ENCODE peak calls at places on chromosomes 11 and 22, in nine cellular contexts. W is HCT116, Z is fibroblast of lung, Y is OCI-LY7, S is mammary epithelial cell, H is H9, M is IMR-90, B is K562, T is Karpas-422. I is an unnamed sample.

GRCh38 chr11:95507794-95508193 is 276.8 kb upstream of the SESN3 start:
- DNase-seq in S (no peak), W (no peak), Z (no peak), Y (no peak), H (no peak), M (no peak), B (peak), T (no peak), I (no peak)

GRCh38 chr11:18091731-18092130 is 14.2 kb downstream of the SAAL1 start:
- DNase-seq in W (no peak), B (no peak), T (no peak), S (peak), H (no peak), Z (no peak), M (peak), Y (no peak), I (no peak)

GRCh38 chr22:23518381-23519187 is 61.5 kb downstream of the IGLL1 start:
- DNase-seq in Z (no peak), T (no peak), Y (no peak), H (no peak), S (no peak), B (no peak), W (no peak), M (no peak), I (no peak)

GRCh38 chr11:64632237-64632636 is 41.2 kb downstream of the SLC22A12 start:
- DNase-seq in Z (no peak), M (no peak), Y (no peak), T (no peak), B (no peak), H (no peak), S (no peak), W (no peak), I (no peak)

GRCh38 chr11:116510166-116510565 is 262.6 kb downstream of the BUD13 start:
- DNase-seq in B (no peak), S (no peak), T (no peak), Z (no peak), H (no peak), W (no peak), M (no peak), Y (no peak), I (no peak)

GRCh38 chr22:19419464-19420178 is 11.9 kb downstream of the HIRA start:
- DNase-seq in B (peak), H (no peak), T (no peak), Y (peak), Z (no peak), W (no peak), M (peak), S (peak), I (no peak)

GRCh38 chr11:74669311-74670160 is 61.7 kb downstream of the CHRDL2 start:
- DNase-seq in H (no peak), S (no peak), Z (no peak), B (no peak), T (no peak), W (no peak), Y (no peak), M (no peak), I (no peak)

GRCh38 chr11:62500066-62501035 is 46.3 kb downstream of the AHNAK start:
- DNase-seq in T (no peak), M (no peak), Y (no peak), Z (no peak), H (peak), S (peak), B (peak), W (peak), I (peak)

GRCh38 chr11:34721646-34722045 is 100.8 kb downstream of the EHF start:
- DNase-seq in M (peak), S (peak), Z (peak), Y (no peak), H (no peak), T (no peak), W (no peak), B (no peak), I (no peak)

GRCh38 chr11:109733245-109733644 is 311.3 kb downstream of the C11orf87 start:
- DNase-seq in Y (no peak), Z (peak), W (no peak), T (no peak), S (peak), H (no peak), M (peak), B (no peak), I (no peak)

GRCh38 chr22:29011200-29011867 is 50.3 kb downstream of the C22orf31 start:
- DNase-seq in T (no peak), H (no peak), S (no peak), Y (no peak), Z (no peak), M (no peak), W (no peak), B (no peak), I (no peak)

GRCh38 chr11:75560644-75561043 is 1.4 kb upstream of the SERPINH1 start:
- DNase-seq in T (no peak), S (no peak), M (peak), Y (no peak), H (no peak), Z (no peak), W (no peak), B (no peak), I (no peak)

GRCh38 chr22:37225481-37225880 is 13.2 kb upstream of the SSTR3 start:
- DNase-seq in W (no peak), S (no peak), B (no peak), H (no peak), Z (no peak), Y (peak), M (no peak), T (peak), I (no peak)

GRCh38 chr11:100939581-100939980 is 190.0 kb downstream of the PGR start:
- DNase-seq in Z (peak), T (no peak), Y (no peak), B (no peak), S (no peak), H (no peak), M (no peak), W (no peak), I (no peak)

GRCh38 chr22:21873619-21874018 is 6.2 kb upstream of the MAPK1 start:
- DNase-seq in T (no peak), Z (no peak), Y (no peak), H (no peak), B (no peak), W (no peak), M (no peak), S (no peak), I (no peak)

GRCh38 chr11:10538924-10539323 is 2.1 kb downstream of the RNF141 start:
- DNase-seq in T (no peak), Z (no peak), S (no peak), H (no peak), Y (no peak), W (no peak), M (no peak), B (no peak), I (no peak)
- H2AFZ ChIP-seq in T (no peak), Z (no peak), S (no peak), H (no peak), Y (no peak), W (no peak), M (no peak), B (no peak), I (no peak)

DNA sequence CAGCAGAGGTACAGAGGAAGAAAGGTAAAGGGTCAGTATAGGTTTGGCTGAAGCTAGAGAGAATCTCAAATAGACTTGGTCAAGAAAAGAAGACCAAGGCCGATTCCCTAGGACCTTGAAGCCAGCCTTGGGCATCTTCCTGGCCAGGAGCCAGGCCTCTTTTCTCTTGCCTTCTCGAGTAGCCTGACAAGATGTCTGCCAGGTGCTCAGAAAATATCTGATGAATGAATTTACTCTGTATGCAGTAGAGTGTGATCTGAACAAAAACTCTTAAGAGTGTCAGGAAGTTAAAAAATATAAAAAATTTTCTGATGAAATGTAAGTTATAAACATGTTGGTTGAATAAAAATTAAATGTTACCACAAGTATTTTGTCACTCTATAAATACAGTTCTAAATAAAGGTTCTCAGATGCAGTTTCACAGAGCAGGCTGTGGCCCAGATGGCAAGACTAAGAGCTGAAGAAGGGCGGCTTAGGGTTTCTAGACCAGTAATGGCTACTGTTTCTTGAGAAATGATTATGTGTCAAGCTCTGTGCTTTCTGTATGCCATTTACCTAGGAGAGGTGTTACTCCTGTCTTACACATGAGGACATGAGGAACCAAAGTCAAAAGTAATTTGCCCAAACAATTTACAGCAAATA is 98.1 kb downstream of the ATXN10 start:
- DNase-seq in B (no peak), S (no peak), W (no peak), Y (peak), Z (peak), M (peak), T (peak), H (no peak), I (no peak)
- H3K4me2 ChIP-seq in B (no peak), S (no peak), W (no peak), Y (peak), Z (no peak), M (no peak), T (peak), H (no peak), I (no peak)

DNA sequence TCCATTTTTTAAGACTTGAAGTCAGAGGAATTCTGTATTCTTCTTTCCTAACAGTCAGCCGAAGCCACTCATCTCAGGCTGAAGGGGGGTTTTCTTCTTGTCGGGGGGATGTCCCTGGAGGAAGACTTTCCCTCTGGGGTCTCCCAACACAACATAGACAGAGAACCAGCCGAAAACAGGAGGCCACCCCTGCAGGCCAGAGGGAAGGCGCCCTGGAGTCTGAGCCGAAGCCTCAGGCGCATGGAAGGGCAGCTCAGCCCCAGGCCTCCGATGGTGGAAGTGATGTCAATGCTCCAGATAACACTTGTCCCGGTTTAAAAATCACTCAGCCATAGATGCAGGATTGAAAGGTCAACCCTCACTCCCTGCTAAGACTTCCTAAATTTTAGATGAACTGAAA is 1393.0 kb downstream of the TBC1D22A start:
- DNase-seq in Z (no peak), H (no peak), M (no peak), T (no peak), B (no peak), S (no peak), Y (no peak), W (no peak), I (no peak)
- H2AFZ ChIP-seq in Z (no peak), H (no peak), M (no peak), T (no peak), B (no peak), S (no peak), Y (no peak), W (no peak), I (no peak)

GRCh38 chr22:39151329-39151975 is 1.0 kb downstream of the CBX7 start:
- DNase-seq in T (no peak), B (no peak), S (no peak), Y (no peak), M (no peak), W (no peak), H (peak), Z (no peak), I (no peak)

GRCh38 chr22:39152511-39153219 is at the start of gene CBX7:
- DNase-seq in S (peak), M (peak), Y (peak), Z (peak), B (peak), W (peak), T (peak), H (peak), I (peak)

GRCh38 chr22:39150848-39151215 is 1.6 kb downstream of the CBX7 start:
- DNase-seq in S (no peak), W (no peak), Y (no peak), M (no peak), Z (no peak), B (no peak), H (no peak), T (no peak), I (no peak)

GRCh38 chr22:39153220-39153860 is 860 bp upstream of the CBX7 start:
- DNase-seq in Z (no peak), B (no peak), M (no peak), Y (no peak), S (no peak), H (peak), T (no peak), W (no peak), I (no peak)

GRCh38 chr22:39152024-39152510 is 413 bp downstream of the CBX7 start:
- DNase-seq in W (no peak), M (no peak), Z (no peak), H (no peak), T (no peak), S (no peak), B (no peak), Y (no peak), I (no peak)
- H3K4me2 ChIP-seq in W (peak), M (peak), Z (peak), H (peak), T (peak), S (peak), B (peak), Y (peak), I (peak)

GRCh38 chr22:25069758-25070461 is 117.4 kb downstream of the KIAA1671 start:
- DNase-seq in T (no peak), W (no peak), M (no peak), Z (no peak), H (no peak), B (no peak), S (no peak), Y (no peak), I (no peak)
- H2AFZ ChIP-seq in T (no peak), W (no peak), M (peak), Z (no peak), H (no peak), B (no peak), S (no peak), Y (no peak), I (no peak)

GRCh38 chr11:119372260-119373058 is 9.0 kb downstream of the USP2 start:
- DNase-seq in B (no peak), T (no peak), H (peak), S (no peak), Z (no peak), W (no peak), Y (no peak), M (no peak), I (no peak)

GRCh38 chr11:119369035-119369925 is 12.2 kb downstream of the USP2 start:
- DNase-seq in B (no peak), W (no peak), S (no peak), T (no peak), M (no peak), Y (peak), H (no peak), Z (no peak), I (no peak)

GRCh38 chr11:119371778-119372182 is 9.7 kb downstream of the USP2 start:
- DNase-seq in T (peak), S (no peak), Y (peak), M (no peak), B (no peak), W (no peak), Z (no peak), H (peak), I (peak)

GRCh38 chr11:119371067-119371601 is 10.4 kb downstream of the USP2 start:
- DNase-seq in Y (no peak), M (no peak), Z (no peak), H (no peak), S (no peak), T (no peak), B (no peak), W (no peak), I (no peak)

DNA sequence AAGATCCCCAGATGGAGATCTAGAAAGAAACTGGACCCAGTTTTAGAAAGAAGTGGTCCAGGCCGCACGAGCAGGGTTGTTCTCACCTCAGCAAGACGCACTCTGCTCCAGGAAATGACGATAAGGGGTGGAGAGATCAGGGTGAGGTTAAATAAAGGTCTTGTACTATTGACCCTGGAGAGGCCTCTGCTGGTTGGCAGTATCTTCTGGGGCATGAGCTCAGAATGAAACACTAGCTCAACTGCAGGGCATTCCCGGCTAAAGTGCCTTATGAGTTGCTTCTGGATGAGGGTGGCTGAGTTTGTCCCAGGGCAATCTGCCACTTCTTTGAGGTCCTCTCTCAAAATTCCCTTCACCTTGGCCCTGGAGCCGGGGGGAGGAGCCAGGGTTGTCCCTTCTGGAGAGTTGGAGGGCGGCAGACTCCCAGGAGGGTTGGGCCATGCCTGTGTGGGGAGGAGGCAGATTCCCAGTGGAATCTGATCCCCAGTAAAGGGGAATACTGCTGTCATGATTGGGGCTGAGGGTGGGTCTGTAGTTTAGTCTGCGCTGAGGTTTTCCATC is 10.9 kb downstream of the USP2 start:
- DNase-seq in S (no peak), Y (peak), H (peak), Z (no peak), W (no peak), T (peak), B (peak), M (no peak), I (no peak)
- H3K4me2 ChIP-seq in S (no peak), Y (peak), H (no peak), Z (no peak), W (no peak), T (peak), B (peak), M (no peak), I (no peak)

GRCh38 chr11:112728288-112728687 is 232.9 kb upstream of the NCAM1 start:
- DNase-seq in Z (no peak), H (no peak), T (peak), B (no peak), W (no peak), M (no peak), Y (no peak), S (no peak), I (no peak)
- H2AFZ ChIP-seq in Z (no peak), H (no peak), T (no peak), B (no peak), W (no peak), M (no peak), Y (no peak), S (no peak), I (no peak)